ENCODE peak calls at places on chromosomes 12 and 14, in ten cellular contexts. D, T, G, V, R, X, K, I, S and F are unnamed samples.

GRCh38 chr14:30874120-30874998 is at the start of gene COCH:
- DNase-seq in D (peak; percentile 88), T (peak; percentile 21), G (peak; percentile 59), V (no peak), R (no peak), X (peak; percentile 74), K (peak; percentile 11), I (peak; percentile 79), S (no peak), F (no peak)

GRCh38 chr12:48016373-48017020 is 12.2 kb upstream of the COL2A1 start:
- DNase-seq in D (no peak), T (no peak), G (no peak), V (no peak), R (no peak), X (no peak), K (no peak), I (no peak), S (no peak), F (no peak)

GRCh38 chr14:91361236-91361811 is 56.3 kb downstream of the CCDC88C start:
- DNase-seq in D (no peak), T (no peak), G (no peak), V (no peak), R (peak; percentile 97), X (no peak), K (no peak), I (peak; percentile 85), S (no peak), F (no peak)

GRCh38 chr14:36069535-36069900 is 107.0 kb downstream of the PTCSC3 start:
- DNase-seq in D (peak; percentile 50), T (peak; percentile 45), G (peak; percentile 42), V (no peak), R (peak; percentile 62), X (peak; percentile 81), K (no peak), I (peak; percentile 67), S (no peak), F (peak; percentile 66)

GRCh38 chr12:31845613-31846321 is 113.4 kb upstream of the RESF1 start:
- DNase-seq in D (no peak), T (no peak), G (no peak), V (no peak), R (no peak), X (no peak), K (no peak), I (no peak), S (no peak), F (no peak)

GRCh38 chr12:102063066-102063465 is 1.3 kb upstream of the WASHC3 start:
- DNase-seq in D (no peak), T (no peak), G (no peak), V (no peak), R (no peak), X (peak; percentile 42), K (no peak), I (peak; percentile 28), S (no peak), F (no peak)

GRCh38 chr12:76764856-76765255 is 941 bp downstream of the ZDHHC17 start:
- DNase-seq in D (no peak), T (peak; percentile 29), G (no peak), V (no peak), R (peak; percentile 27), X (peak; percentile 4), K (no peak), I (peak; percentile 10), S (no peak), F (peak; percentile 22)

GRCh38 chr12:22598763-22599161 is 26.2 kb upstream of the ETNK1 start:
- DNase-seq in D (no peak), T (no peak), G (no peak), V (no peak), R (peak; percentile 52), X (no peak), K (no peak), I (no peak), S (no peak), F (peak; percentile 91)

GRCh38 chr12:99455350-99456037 is 192.1 kb upstream of the GARIN6 start:
- DNase-seq in D (no peak), T (peak; percentile 72), G (peak; percentile 22), V (no peak), R (peak; percentile 71), X (peak; percentile 14), K (no peak), I (peak; percentile 52), S (no peak), F (peak; percentile 99)

GRCh38 chr12:65670775-65671174 is 153.5 kb upstream of the HMGA2 start:
- DNase-seq in D (no peak), T (peak; percentile 50), G (no peak), V (no peak), R (peak; percentile 99), X (no peak), K (no peak), I (no peak), S (no peak), F (peak; percentile 25)

GRCh38 chr14:39731912-39732311 is 299.7 kb upstream of the FBXO33 start:
- DNase-seq in D (no peak), T (no peak), G (peak; percentile 35), V (no peak), R (no peak), X (peak; percentile 60), K (no peak), I (peak; percentile 25), S (no peak), F (no peak)

GRCh38 chr14:65131176-65131765 is 29.0 kb upstream of the MAX start:
- DNase-seq in D (no peak), T (peak; percentile 83), G (no peak), V (no peak), R (peak; percentile 90), X (peak; percentile 3), K (no peak), I (no peak), S (no peak), F (peak; percentile 65)

GRCh38 chr12:92987846-92988621 is 58.9 kb upstream of the EEA1 start:
- DNase-seq in D (peak; percentile 40), T (no peak), G (peak; percentile 27), V (no peak), R (no peak), X (peak; percentile 16), K (no peak), I (peak; percentile 17), S (no peak), F (no peak)

GRCh38 chr14:99682809-99683618 is 1.1 kb upstream of the CYP46A1 start:
- DNase-seq in D (peak; percentile 87), T (peak; percentile 69), G (peak; percentile 92), V (peak; percentile 81), R (peak; percentile 31), X (peak; percentile 87), K (peak; percentile 75), I (peak; percentile 84), S (peak; percentile 77), F (peak; percentile 16)

GRCh38 chr12:66449531-66449930 is 147.2 kb downstream of the HELB start:
- DNase-seq in D (no peak), T (no peak), G (no peak), V (no peak), R (peak; percentile 88), X (no peak), K (no peak), I (no peak), S (no peak), F (no peak)

GRCh38 chr12:131592972-131593371 is 117.9 kb upstream of the SFSWAP start:
- DNase-seq in D (peak; percentile 89), T (no peak), G (no peak), V (no peak), R (no peak), X (no peak), K (no peak), I (no peak), S (no peak), F (no peak)

GRCh38 chr12:132638541-132639408 is 20.2 kb downstream of the P2RX2 start:
- DNase-seq in D (peak; percentile 63), T (peak; percentile 50), G (peak; percentile 46), V (peak; percentile 58), R (peak; percentile 44), X (peak; percentile 67), K (no peak), I (peak; percentile 61), S (no peak), F (peak; percentile 46)

GRCh38 chr12:20549115-20549719 is 145.9 kb upstream of the SLCO1C1 start:
- DNase-seq in D (no peak), T (peak; percentile 36), G (peak; percentile 33), V (no peak), R (peak; percentile 20), X (peak; percentile 72), K (no peak), I (peak; percentile 55), S (no peak), F (peak; percentile 12)

GRCh38 chr12:37565112-37565511 is 751.5 kb upstream of the ALG10B start:
- DNase-seq in D (no peak), T (no peak), G (no peak), V (no peak), R (peak; percentile 5), X (no peak), K (no peak), I (no peak), S (no peak), F (no peak)

GRCh38 chr12:57864382-57864781 is 17.9 kb upstream of the CTDSP2 start:
- DNase-seq in D (no peak), T (peak; percentile 66), G (peak; percentile 50), V (peak; percentile 35), R (no peak), X (peak; percentile 66), K (no peak), I (peak; percentile 29), S (no peak), F (no peak)

GRCh38 chr12:75315518-75315917 is 14.6 kb downstream of the CAPS2 start:
- DNase-seq in D (no peak), T (peak; percentile 88), G (no peak), V (no peak), R (peak; percentile 2), X (no peak), K (no peak), I (no peak), S (no peak), F (peak; percentile 70)

GRCh38 chr14:80152763-80153162 is 58.5 kb downstream of the DIO2 start:
- DNase-seq in D (no peak), T (no peak), G (no peak), V (no peak), R (no peak), X (no peak), K (no peak), I (no peak), S (no peak), F (no peak)

GRCh38 chr14:97432586-97432985 is 635.4 kb downstream of the VRK1 start:
- DNase-seq in D (no peak), T (no peak), G (no peak), V (no peak), R (no peak), X (no peak), K (no peak), I (no peak), S (no peak), F (no peak)

GRCh38 chr12:2324375-2324774 is 271.6 kb downstream of the CACNA1C start:
- DNase-seq in D (no peak), T (no peak), G (no peak), V (no peak), R (no peak), X (no peak), K (no peak), I (peak; percentile 38), S (no peak), F (no peak)

GRCh38 chr14:60303745-60304144 is 54.7 kb downstream of the PPM1A start:
- DNase-seq in D (no peak), T (no peak), G (no peak), V (peak; percentile 20), R (no peak), X (no peak), K (no peak), I (no peak), S (no peak), F (no peak)

GRCh38 chr12:69189378-69189978 is 49.9 kb upstream of the CPSF6 start:
- DNase-seq in D (no peak), T (no peak), G (no peak), V (no peak), R (no peak), X (peak; percentile 59), K (no peak), I (no peak), S (no peak), F (no peak)

GRCh38 chr12:109718390-109718789 is 4.8 kb downstream of the FAM222A start:
- DNase-seq in D (no peak), T (no peak), G (peak; percentile 75), V (no peak), R (no peak), X (peak; percentile 90), K (no peak), I (peak; percentile 45), S (no peak), F (no peak)

GRCh38 chr14:81472096-81472800 is 61.4 kb downstream of the SEL1L start:
- DNase-seq in D (no peak), T (no peak), G (no peak), V (no peak), R (peak; percentile 71), X (peak; percentile 15), K (no peak), I (no peak), S (no peak), F (no peak)